ENCODE peak calls at places on chromosome X, in six cellular contexts. One of them, this sample, is unnamed.

GRCh38 chrX:103157511-103158316 is 57.2 kb upstream of the BEX4 start:
- DNase-seq in CD8-positive, alpha-beta T cell: no peak
- DNase-seq in neural crest cell: peak
- DNase-seq in effector CD4-positive, alpha-beta T cell: no peak
- DNase-seq in left lobe of liver: peak
- DNase-seq in PC-3: peak
- DNase-seq in this sample: no peak

GRCh38 chrX:136708348-136708747 is 60.4 kb downstream of the CD40LG start:
- DNase-seq in CD8-positive, alpha-beta T cell: no peak
- DNase-seq in neural crest cell: no peak
- DNase-seq in effector CD4-positive, alpha-beta T cell: no peak
- DNase-seq in left lobe of liver: no peak
- DNase-seq in PC-3: peak
- DNase-seq in this sample: no peak

GRCh38 chrX:56033495-56034180 is 198.5 kb upstream of the KLF8 start:
- DNase-seq in CD8-positive, alpha-beta T cell: no peak
- DNase-seq in neural crest cell: no peak
- DNase-seq in effector CD4-positive, alpha-beta T cell: no peak
- DNase-seq in left lobe of liver: no peak
- DNase-seq in PC-3: no peak
- DNase-seq in this sample: no peak

GRCh38 chrX:51456814-51457213 is 39.6 kb downstream of the NUDT11 start:
- DNase-seq in CD8-positive, alpha-beta T cell: no peak
- DNase-seq in neural crest cell: no peak
- DNase-seq in effector CD4-positive, alpha-beta T cell: no peak
- DNase-seq in left lobe of liver: no peak
- DNase-seq in PC-3: peak
- DNase-seq in this sample: no peak

GRCh38 chrX:135345328-135345645 is 36.0 kb downstream of the ETDC start:
- DNase-seq in CD8-positive, alpha-beta T cell: no peak
- DNase-seq in neural crest cell: no peak
- DNase-seq in effector CD4-positive, alpha-beta T cell: no peak
- DNase-seq in left lobe of liver: peak
- DNase-seq in PC-3: peak
- DNase-seq in this sample: no peak

GRCh38 chrX:109498434-109498833 is 16.5 kb upstream of the GUCY2F start:
- DNase-seq in CD8-positive, alpha-beta T cell: no peak
- DNase-seq in neural crest cell: no peak
- DNase-seq in effector CD4-positive, alpha-beta T cell: no peak
- DNase-seq in left lobe of liver: no peak
- DNase-seq in PC-3: no peak
- DNase-seq in this sample: no peak

GRCh38 chrX:10124506-10125247 is 32.1 kb upstream of the CLCN4 start:
- DNase-seq in CD8-positive, alpha-beta T cell: no peak
- DNase-seq in neural crest cell: no peak
- DNase-seq in effector CD4-positive, alpha-beta T cell: no peak
- DNase-seq in left lobe of liver: no peak
- DNase-seq in PC-3: no peak
- DNase-seq in this sample: no peak

GRCh38 chrX:75303795-75304194 is 29.9 kb downstream of the UPRT start:
- DNase-seq in CD8-positive, alpha-beta T cell: no peak
- DNase-seq in neural crest cell: no peak
- DNase-seq in effector CD4-positive, alpha-beta T cell: no peak
- DNase-seq in left lobe of liver: no peak
- DNase-seq in PC-3: no peak
- DNase-seq in this sample: no peak

GRCh38 chrX:68415289-68415688 is 18.0 kb downstream of the OPHN1 start:
- DNase-seq in CD8-positive, alpha-beta T cell: no peak
- DNase-seq in neural crest cell: no peak
- DNase-seq in effector CD4-positive, alpha-beta T cell: no peak
- DNase-seq in left lobe of liver: no peak
- DNase-seq in PC-3: peak
- DNase-seq in this sample: no peak

GRCh38 chrX:67693928-67694327 is 150.1 kb downstream of the AR start:
- DNase-seq in CD8-positive, alpha-beta T cell: no peak
- DNase-seq in neural crest cell: no peak
- DNase-seq in effector CD4-positive, alpha-beta T cell: no peak
- DNase-seq in left lobe of liver: no peak
- DNase-seq in PC-3: no peak
- DNase-seq in this sample: no peak

GRCh38 chrX:13845721-13846378 is 29.0 kb upstream of the GPM6B start:
- DNase-seq in CD8-positive, alpha-beta T cell: no peak
- DNase-seq in neural crest cell: no peak
- DNase-seq in effector CD4-positive, alpha-beta T cell: no peak
- DNase-seq in left lobe of liver: no peak
- DNase-seq in PC-3: peak
- DNase-seq in this sample: no peak

GRCh38 chrX:129654652-129655546 is at the start of gene APLN:
- DNase-seq in CD8-positive, alpha-beta T cell: no peak
- DNase-seq in neural crest cell: no peak
- DNase-seq in effector CD4-positive, alpha-beta T cell: no peak
- DNase-seq in left lobe of liver: peak
- DNase-seq in PC-3: peak
- DNase-seq in this sample: no peak

GRCh38 chrX:133913658-133914388 is 71.6 kb downstream of the GPC3 start:
- DNase-seq in CD8-positive, alpha-beta T cell: no peak
- DNase-seq in neural crest cell: no peak
- DNase-seq in effector CD4-positive, alpha-beta T cell: no peak
- DNase-seq in left lobe of liver: no peak
- DNase-seq in PC-3: no peak
- DNase-seq in this sample: no peak

GRCh38 chrX:100995469-100995868 is 26.0 kb downstream of the ARL13A start:
- DNase-seq in CD8-positive, alpha-beta T cell: no peak
- DNase-seq in neural crest cell: no peak
- DNase-seq in effector CD4-positive, alpha-beta T cell: no peak
- DNase-seq in left lobe of liver: no peak
- DNase-seq in PC-3: peak
- DNase-seq in this sample: no peak

GRCh38 chrX:20067709-20068315 is 48.9 kb downstream of the MAP7D2 start:
- DNase-seq in CD8-positive, alpha-beta T cell: no peak
- DNase-seq in neural crest cell: no peak
- DNase-seq in effector CD4-positive, alpha-beta T cell: no peak
- DNase-seq in left lobe of liver: no peak
- DNase-seq in PC-3: peak
- DNase-seq in this sample: no peak

GRCh38 chrX:46712733-46713132 is 46.2 kb downstream of the SLC9A7 start:
- DNase-seq in CD8-positive, alpha-beta T cell: no peak
- DNase-seq in neural crest cell: no peak
- DNase-seq in effector CD4-positive, alpha-beta T cell: no peak
- DNase-seq in left lobe of liver: no peak
- DNase-seq in PC-3: no peak
- DNase-seq in this sample: no peak

GRCh38 chrX:110374544-110374943 is 15.9 kb downstream of the RTL9 start:
- DNase-seq in CD8-positive, alpha-beta T cell: no peak
- DNase-seq in neural crest cell: no peak
- DNase-seq in effector CD4-positive, alpha-beta T cell: no peak
- DNase-seq in left lobe of liver: no peak
- DNase-seq in PC-3: no peak
- DNase-seq in this sample: no peak

GRCh38 chrX:136353519-136354095 is 52.8 kb downstream of the ADGRG4 start:
- DNase-seq in CD8-positive, alpha-beta T cell: no peak
- DNase-seq in neural crest cell: no peak
- DNase-seq in effector CD4-positive, alpha-beta T cell: no peak
- DNase-seq in left lobe of liver: no peak
- DNase-seq in PC-3: peak
- DNase-seq in this sample: no peak

GRCh38 chrX:142994988-142995387 is 30.7 kb upstream of the SPANXN4 start:
- DNase-seq in CD8-positive, alpha-beta T cell: no peak
- DNase-seq in neural crest cell: no peak
- DNase-seq in effector CD4-positive, alpha-beta T cell: no peak
- DNase-seq in left lobe of liver: no peak
- DNase-seq in PC-3: no peak
- DNase-seq in this sample: no peak

GRCh38 chrX:2458309-2458708 is 42.5 kb downstream of the DHRSX start:
- DNase-seq in CD8-positive, alpha-beta T cell: no peak
- DNase-seq in neural crest cell: no peak
- DNase-seq in effector CD4-positive, alpha-beta T cell: no peak
- DNase-seq in left lobe of liver: no peak
- DNase-seq in PC-3: no peak
- DNase-seq in this sample: no peak

This sample was measured in CD8-positive, alpha-beta memory T cell.